ENCODE peak calls at places on chromosomes 16 and 17, in nine cellular contexts. B is fibroblast of the aortic adventitia; H is activated CD8-positive, alpha-beta T cell treated with anti-CD3 and anti-CD28 coated beads for 36 hours; Y is adrenal gland; S is GM10248; L is fibroblast of lung; M is fibroblast of mammary gland; N is heart left ventricle; K is K562. D is an unnamed sample.

GRCh38 chr16:29898135-29898534 is 1.2 kb downstream of the SEZ6L2 start:
- DNase-seq in N (no peak), L (no peak), S (no peak), Y (no peak), B (no peak), M (no peak), K (no peak), H (no peak), D (no peak)

GRCh38 chr17:61366715-61367413 is 32.8 kb upstream of the TBX2 start:
- DNase-seq in B (no peak), N (peak; percentile 63), L (no peak), Y (no peak), H (no peak), M (no peak), S (no peak), K (no peak), D (no peak)

GRCh38 chr16:88357306-88358032 is 25.3 kb upstream of the ZNF469 start:
- DNase-seq in K (no peak), S (no peak), B (no peak), M (no peak), L (no peak), Y (no peak), N (no peak), H (no peak), D (peak; percentile 37)

GRCh38 chr16:86751081-86752030 is 173.0 kb downstream of the FOXL1 start:
- DNase-seq in M (peak; percentile 94), Y (no peak), S (no peak), N (no peak), B (peak; percentile 84), L (peak; percentile 94), H (no peak), K (no peak), D (peak; percentile 67)

GRCh38 chr16:19245326-19245925 is 40.1 kb upstream of the CLEC19A start:
- DNase-seq in Y (no peak), S (no peak), H (no peak), L (no peak), N (no peak), B (no peak), K (no peak), M (no peak), D (no peak)

GRCh38 chr16:57981636-57982035 is 10.7 kb upstream of the CNGB1 start:
- DNase-seq in K (no peak), H (no peak), B (no peak), M (no peak), S (no peak), N (no peak), Y (no peak), L (no peak), D (no peak)

GRCh38 chr17:7023576-7024401 is 939 bp downstream of the BCL6B start:
- DNase-seq in B (peak; percentile 77), N (peak; percentile 92), S (peak; percentile 97), H (peak; percentile 98), M (peak; percentile 89), Y (peak; percentile 97), K (peak; percentile 95), L (peak; percentile 84), D (no peak)

GRCh38 chr17:32275060-32276042 is 9.7 kb downstream of the RHBDL3 start:
- DNase-seq in K (peak; percentile 85), M (peak; percentile 89), Y (peak; percentile 96), B (peak; percentile 67), L (peak; percentile 83), N (peak; percentile 31), S (no peak), H (peak; percentile 16), D (peak; percentile 40)

DNA sequence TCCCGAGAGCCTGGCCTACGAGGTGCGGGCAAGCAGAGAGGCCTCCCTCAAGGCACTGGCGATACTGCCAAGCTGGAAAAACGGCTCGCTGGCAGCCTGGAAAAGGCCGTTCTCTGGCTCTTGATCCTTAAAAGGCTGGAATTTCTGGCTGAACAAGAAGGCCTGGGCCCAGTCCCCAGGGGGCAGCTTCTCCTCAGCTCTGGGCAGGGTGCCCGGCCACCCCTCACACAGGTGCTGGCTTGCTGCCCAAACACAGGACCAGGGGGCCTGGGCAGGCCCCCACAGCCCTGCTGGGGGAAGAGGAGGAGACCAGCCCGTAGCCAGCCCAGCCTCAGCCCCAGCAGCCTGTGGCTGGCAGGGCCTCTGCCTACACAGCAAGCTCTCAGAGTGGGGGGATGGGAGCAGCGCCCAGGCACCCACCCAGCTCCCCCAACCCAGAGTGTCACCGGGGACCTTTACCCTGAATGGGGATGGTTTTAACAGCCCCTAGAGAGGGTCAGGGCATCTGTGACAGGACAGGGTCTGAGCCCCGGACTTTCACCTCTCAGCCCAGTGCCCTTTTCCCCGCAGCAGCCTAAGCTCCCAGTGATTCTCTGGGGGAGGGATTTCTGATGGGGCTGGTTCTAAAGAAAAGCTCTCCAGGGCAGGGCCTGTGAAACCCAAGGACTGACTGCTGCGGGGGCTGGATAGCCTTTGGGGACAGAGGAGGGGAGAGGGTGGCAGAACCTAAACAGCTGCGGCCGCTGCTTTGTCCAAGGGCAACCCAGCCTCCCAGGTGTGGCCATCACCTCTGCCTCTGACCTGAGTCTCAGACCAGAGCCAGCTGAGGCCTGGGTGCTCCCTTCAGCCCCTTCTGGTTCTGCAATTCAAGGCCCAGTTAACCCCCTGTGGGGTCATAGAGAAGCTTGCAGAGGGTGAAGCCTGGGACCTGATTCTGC is 38.6 kb upstream of the TOB1 start:
- DNase-seq in L (no peak), S (no peak), B (peak; percentile 18), Y (no peak), M (peak; percentile 17), H (no peak), K (no peak), N (no peak), D (no peak)
- TF ChIP-seq CTCF in L (no peak), S (no peak), B (no peak), Y (no peak), M (no peak), H (no peak), K (no peak), N (no peak), D (no peak)

DNA sequence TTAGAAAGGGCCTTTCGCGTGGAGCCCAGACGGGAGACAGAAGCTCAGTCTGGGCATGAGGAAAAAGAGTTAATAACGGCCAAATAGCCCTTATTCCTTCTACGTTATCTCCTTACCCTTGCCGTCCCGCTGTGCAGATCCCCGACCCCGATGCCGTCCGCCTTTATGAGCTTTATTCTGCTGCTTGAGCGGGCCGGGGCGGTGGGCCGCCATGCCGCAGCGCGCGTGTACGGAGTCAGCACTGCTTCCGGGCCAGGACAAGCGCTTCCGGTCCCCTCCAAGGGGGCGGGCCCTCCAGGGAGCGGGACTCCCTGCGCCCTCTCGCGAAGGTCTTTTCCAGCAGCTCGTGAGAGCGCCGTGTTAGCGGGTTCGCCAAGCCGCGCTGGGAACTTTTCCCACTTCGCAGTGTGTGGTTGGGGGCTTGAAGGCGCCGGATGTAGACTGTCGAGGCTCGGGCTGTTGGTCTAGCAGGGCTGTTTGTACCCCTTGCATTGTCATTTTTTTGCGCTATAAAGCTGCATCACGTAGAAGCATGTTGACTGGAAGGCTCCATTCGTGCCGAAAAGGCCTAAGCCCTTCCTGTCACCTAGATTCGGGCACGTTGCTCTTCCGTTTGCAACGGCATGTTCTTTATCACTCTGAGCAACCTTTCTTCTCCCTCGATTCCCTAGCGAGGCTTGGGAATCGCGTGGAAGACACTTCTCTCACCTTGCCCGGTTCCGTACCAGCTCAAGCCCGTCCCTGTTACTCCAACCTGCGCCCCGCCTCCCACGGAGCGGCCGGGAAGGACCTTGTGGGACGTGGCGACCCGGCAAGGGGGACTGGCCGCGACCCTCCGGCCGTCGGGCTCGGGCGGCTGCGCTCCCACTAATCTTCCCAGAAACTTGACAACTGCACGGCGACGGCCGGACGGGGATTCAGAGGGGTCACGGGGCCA is at the start of gene TSR1:
- DNase-seq in L (peak; percentile 89), N (peak; percentile 92), M (peak; percentile 85), Y (peak; percentile 91), S (peak; percentile 98), H (peak; percentile 92), K (peak; percentile 94), B (peak; percentile 87), D (peak; percentile 41)
- TF ChIP-seq CTCF in L (peak; percentile 31), N (peak; percentile 45), M (peak; percentile 9), Y (no peak), S (peak; percentile 45), H (no peak), K (peak; percentile 24), B (peak; percentile 14), D (peak; percentile 25)

GRCh38 chr16:78184554-78185183 is 85.2 kb downstream of the WWOX start:
- DNase-seq in L (peak; percentile 89), M (peak; percentile 30), N (no peak), K (no peak), H (no peak), S (no peak), Y (no peak), B (no peak), D (no peak)

GRCh38 chr16:78183437-78183836 is 84.0 kb downstream of the WWOX start:
- DNase-seq in B (no peak), N (no peak), K (no peak), L (no peak), S (no peak), H (no peak), M (no peak), Y (no peak), D (no peak)

GRCh38 chr16:78180349-78180748 is 80.9 kb downstream of the WWOX start:
- DNase-seq in L (no peak), B (no peak), M (no peak), N (no peak), H (no peak), K (no peak), S (no peak), Y (no peak), D (no peak)

GRCh38 chr16:78179666-78180065 is 80.2 kb downstream of the WWOX start:
- DNase-seq in H (no peak), L (no peak), N (no peak), Y (no peak), M (no peak), S (no peak), K (no peak), B (no peak), D (no peak)

DNA sequence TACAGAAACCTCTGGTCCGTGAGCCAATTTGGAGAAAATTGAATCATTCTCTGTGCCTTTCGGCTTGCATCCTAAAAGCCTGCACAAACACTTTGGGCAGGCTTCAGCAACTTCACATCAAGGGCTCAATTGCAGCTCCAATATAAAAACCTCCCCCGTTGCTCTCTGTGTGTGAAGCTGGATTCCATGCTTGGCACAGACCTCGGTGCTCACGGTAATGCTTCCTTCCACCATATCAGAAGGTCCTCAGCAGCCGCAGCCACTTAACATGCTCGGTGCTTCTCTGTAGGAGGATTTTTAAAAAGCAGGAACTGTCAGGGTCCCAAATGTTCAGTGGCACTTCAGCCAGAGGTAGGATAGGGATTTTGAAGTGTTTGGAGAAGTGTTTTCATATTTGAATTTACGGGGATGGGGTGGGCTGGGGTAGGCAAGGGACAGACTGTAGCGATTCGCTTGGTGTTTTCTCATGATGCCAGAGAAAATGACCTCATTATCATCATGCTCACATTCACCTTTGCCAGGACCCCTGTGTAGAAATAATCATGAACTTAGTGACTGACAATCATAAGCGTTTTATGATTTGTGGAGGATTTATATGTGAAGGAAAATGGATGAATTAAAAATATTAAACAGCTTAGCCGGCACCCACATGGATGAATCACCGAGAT is 84.6 kb downstream of the WWOX start:
- DNase-seq in H (no peak), L (peak; percentile 26), B (no peak), K (no peak), S (no peak), Y (no peak), N (no peak), M (peak; percentile 5), D (no peak)
- TF ChIP-seq CTCF in H (no peak), L (no peak), B (no peak), K (no peak), S (no peak), Y (no peak), N (no peak), M (no peak), D (no peak)

DNA sequence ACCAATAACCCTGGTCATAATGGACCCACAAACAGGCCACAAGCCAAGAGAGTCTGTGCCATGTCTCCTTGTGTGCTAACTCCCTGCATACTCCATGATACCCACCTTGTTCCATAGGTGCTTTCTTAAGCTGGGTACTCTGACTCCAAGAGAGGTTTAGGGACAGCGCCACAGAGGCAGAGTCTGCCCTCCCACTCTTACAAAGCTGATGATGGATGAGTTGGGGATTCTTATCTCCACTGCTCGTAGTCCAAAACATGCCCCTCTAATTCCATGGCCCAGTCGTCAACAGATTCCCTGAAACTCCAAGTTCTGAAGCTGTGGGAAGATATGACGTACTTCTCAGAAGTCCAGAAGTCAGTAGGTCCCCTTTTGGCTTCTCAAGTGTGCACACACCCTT is 184.4 kb upstream of the CCL2 start:
- DNase-seq in N (no peak), Y (no peak), M (no peak), B (no peak), L (no peak), S (no peak), K (no peak), H (no peak), D (no peak)
- TF ChIP-seq CTCF in N (no peak), Y (no peak), M (no peak), B (no peak), L (no peak), S (no peak), K (no peak), H (no peak), D (no peak)